ENCODE peak calls at places on chromosomes 6 and 20, in six cellular contexts. J is T follicular helper cell; Y is skeletal muscle cell; I is glomerular endothelial cell; K is CD8-positive, alpha-beta T cell; X is stimulated activated CD4-positive, alpha-beta T cell treated with anti-CD3 and anti-CD28 coated beads, Interleukin-4, amount 100 ng/mL, for 4 hours. C is an unnamed sample.
A peak's percentile ranks its signal among the peaks of the same experiment; 100 is the strongest.

GRCh38 chr6:168198302-168199180 is 119.5 kb upstream of the FRMD1 start:
- DNase-seq in J (no peak), Y (no peak), I (no peak), K (no peak), X (no peak), C (no peak)

GRCh38 chr6:46491201-46491788 is at the start of gene RCAN2:
- DNase-seq in J (no peak), Y (no peak), I (no peak), K (no peak), X (no peak), C (peak; percentile 65)

GRCh38 chr6:36229223-36229622 is 32.7 kb downstream of the BRPF3 start:
- DNase-seq in J (no peak), Y (no peak), I (no peak), K (no peak), X (no peak), C (no peak)

GRCh38 chr20:62662422-62662821 is 20.1 kb downstream of the SLCO4A1 start:
- DNase-seq in J (no peak), Y (no peak), I (no peak), K (no peak), X (no peak), C (no peak)

GRCh38 chr6:20213271-20213798 is 1.1 kb upstream of the MBOAT1 start:
- DNase-seq in J (no peak), Y (no peak), I (no peak), K (no peak), X (no peak), C (no peak)

GRCh38 chr20:53751394-53752368 is 158.0 kb upstream of the ZNF217 start:
- DNase-seq in J (no peak), Y (no peak), I (no peak), K (peak; percentile 6), X (peak; percentile 42), C (no peak)

GRCh38 chr20:64222273-64222672 is 33.3 kb upstream of the PCMTD2 start:
- DNase-seq in J (no peak), Y (no peak), I (no peak), K (no peak), X (no peak), C (no peak)

GRCh38 chr6:125749864-125750691 is 646 bp downstream of the HEY2 start:
- DNase-seq in J (no peak), Y (no peak), I (no peak), K (no peak), X (no peak), C (no peak)

GRCh38 chr20:37151529-37151928 is 27.6 kb upstream of the RPN2 start:
- DNase-seq in J (no peak), Y (no peak), I (no peak), K (no peak), X (no peak), C (no peak)

GRCh38 chr20:8545212-8545611 is 413.1 kb downstream of the PLCB1 start:
- DNase-seq in J (no peak), Y (no peak), I (no peak), K (no peak), X (no peak), C (no peak)

GRCh38 chr20:1994627-1995026 is 769 bp upstream of the PDYN start:
- DNase-seq in J (no peak), Y (no peak), I (no peak), K (no peak), X (no peak), C (no peak)

GRCh38 chr20:31573555-31574295 is 31.4 kb upstream of the ID1 start:
- DNase-seq in J (no peak), Y (no peak), I (no peak), K (no peak), X (no peak), C (no peak)

GRCh38 chr20:44131704-44132103 is 55.3 kb downstream of the JPH2 start:
- DNase-seq in J (no peak), Y (no peak), I (no peak), K (no peak), X (no peak), C (no peak)

GRCh38 chr6:84825461-84825860 is 61.1 kb upstream of the TBX18 start:
- DNase-seq in J (no peak), Y (peak; percentile 57), I (peak; percentile 18), K (no peak), X (no peak), C (no peak)

GRCh38 chr6:53795702-53796450 is 1.1 kb downstream of the LRRC1 start:
- DNase-seq in J (peak; percentile 1), Y (no peak), I (no peak), K (no peak), X (no peak), C (peak; percentile 56)

GRCh38 chr6:140082867-140083297 is 708.4 kb upstream of the CITED2 start:
- DNase-seq in J (no peak), Y (peak; percentile 72), I (no peak), K (no peak), X (no peak), C (no peak)

GRCh38 chr20:41534842-41535241 is 83.3 kb downstream of the CHD6 start:
- DNase-seq in J (no peak), Y (no peak), I (no peak), K (no peak), X (no peak), C (no peak)

C was measured in mesothelial cell of epicardium.